ENCODE peak calls at places on chromosomes 16 and 17, in eight cellular contexts. O is activated CD4-positive, CD25-positive, alpha-beta regulatory T cell; J is progenitor cell of endocrine pancreas; H is AG04450; U is HFF-Myc; S is NCI-H2081; T is effector memory CD4-positive, alpha-beta T cell; E is NCI-H1436. W is an unnamed sample.

GRCh38 chr16:1105888-1106620 is 10.0 kb upstream of the C1QTNF8 start:
- DNase-seq in O (no peak), J (peak; percentile 81), H (peak; percentile 10), U (no peak), S (peak; percentile 45), T (no peak), E (peak; percentile 57), W (peak; percentile 15)

GRCh38 chr16:57694556-57695377 is at the start of gene DRC7:
- DNase-seq in O (no peak), J (peak; percentile 37), H (no peak), U (no peak), S (peak; percentile 47), T (no peak), E (peak; percentile 43), W (peak; percentile 39)

GRCh38 chr17:979211-979538 is 401 bp downstream of the NXN start:
- DNase-seq in O (no peak), J (no peak), H (no peak), U (no peak), S (no peak), T (no peak), E (no peak), W (no peak)

GRCh38 chr17:81388612-81389367 is 6.5 kb upstream of the BAHCC1 start:
- DNase-seq in O (no peak), J (no peak), H (no peak), U (no peak), S (no peak), T (no peak), E (no peak), W (no peak)

GRCh38 chr17:83091257-83092141 is 12.1 kb downstream of the METRNL start:
- DNase-seq in O (no peak), J (no peak), H (no peak), U (no peak), S (no peak), T (no peak), E (no peak), W (no peak)

GRCh38 chr16:35516971-35517370 is 2057.6 kb downstream of the TP53TG3F start:
- DNase-seq in O (no peak), J (no peak), H (no peak), U (no peak), S (no peak), T (no peak), E (no peak), W (no peak)

GRCh38 chr16:67651847-67652246 is 6.9 kb downstream of the CARMIL2 start:
- DNase-seq in O (no peak), J (no peak), H (no peak), U (no peak), S (no peak), T (no peak), E (no peak), W (no peak)

GRCh38 chr16:66304961-66305360 is 61.5 kb upstream of the CDH5 start:
- DNase-seq in O (no peak), J (no peak), H (no peak), U (no peak), S (no peak), T (no peak), E (no peak), W (no peak)

GRCh38 chr17:72171703-72172670 is 51.2 kb downstream of the SOX9 start:
- DNase-seq in O (no peak), J (no peak), H (no peak), U (no peak), S (no peak), T (no peak), E (no peak), W (no peak)

GRCh38 chr17:67696853-67697505 is 20.8 kb upstream of the NOL11 start:
- DNase-seq in O (no peak), J (no peak), H (no peak), U (no peak), S (peak; percentile 31), T (no peak), E (peak; percentile 68), W (no peak)

GRCh38 chr17:4548061-4548461 is 7.1 kb downstream of the MYBBP1A start:
- DNase-seq in O (no peak), J (no peak), H (no peak), U (no peak), S (no peak), T (no peak), E (no peak), W (no peak)

GRCh38 chr16:85677383-85677967 is 11.3 kb downstream of the GINS2 start:
- DNase-seq in O (no peak), J (no peak), H (no peak), U (no peak), S (no peak), T (no peak), E (no peak), W (no peak)

GRCh38 chr16:11047057-11047456 is 102.7 kb downstream of the CLEC16A start:
- DNase-seq in O (no peak), J (no peak), H (peak; percentile 72), U (peak; percentile 91), S (peak; percentile 39), T (no peak), E (no peak), W (no peak)

GRCh38 chr16:64459402-64459801 is 662.5 kb downstream of the CDH11 start:
- DNase-seq in O (no peak), J (no peak), H (no peak), U (no peak), S (no peak), T (no peak), E (no peak), W (no peak)

GRCh38 chr17:1908699-1909309 is 79.0 kb downstream of the RPA1 start:
- DNase-seq in O (no peak), J (peak; percentile 46), H (peak; percentile 48), U (peak; percentile 32), S (peak; percentile 61), T (no peak), E (peak; percentile 66), W (peak; percentile 20)

GRCh38 chr17:30344283-30345088 is 10.6 kb upstream of the TMIGD1 start:
- DNase-seq in O (no peak), J (peak; percentile 19), H (no peak), U (no peak), S (peak; percentile 70), T (no peak), E (no peak), W (peak; percentile 84)

GRCh38 chr16:69417537-69418199 is 6.8 kb upstream of the CYB5B start:
- DNase-seq in O (no peak), J (no peak), H (no peak), U (no peak), S (no peak), T (no peak), E (no peak), W (no peak)

GRCh38 chr17:45312477-45313418 is 4.1 kb downstream of the MAP3K14 start:
- DNase-seq in O (no peak), J (no peak), H (no peak), U (no peak), S (no peak), T (no peak), E (no peak), W (no peak)

GRCh38 chr16:52549011-52549692 is 2.2 kb upstream of the TOX3 start:
- DNase-seq in O (no peak), J (no peak), H (no peak), U (no peak), S (no peak), T (no peak), E (no peak), W (peak; percentile 39)

GRCh38 chr16:52912565-52913173 is 140.0 kb downstream of the CHD9NB start:
- DNase-seq in O (no peak), J (peak; percentile 61), H (peak; percentile 6), U (peak; percentile 22), S (peak; percentile 66), T (peak; percentile 2), E (peak; percentile 63), W (peak; percentile 45)

GRCh38 chr16:80084614-80085013 is 456.2 kb upstream of the DYNLRB2 start:
- DNase-seq in O (no peak), J (no peak), H (no peak), U (no peak), S (no peak), T (no peak), E (peak; percentile 57), W (peak; percentile 31)

GRCh38 chr16:50740747-50741146 is 1.1 kb upstream of the CYLD start:
- DNase-seq in O (no peak), J (no peak), H (no peak), U (no peak), S (no peak), T (no peak), E (no peak), W (no peak)

GRCh38 chr17:42937712-42938596 is 26.3 kb downstream of the AARSD1 start:
- DNase-seq in O (no peak), J (peak; percentile 30), H (no peak), U (peak; percentile 40), S (peak; percentile 68), T (no peak), E (peak; percentile 75), W (no peak)

GRCh38 chr16:19700319-19700781 is 17.7 kb downstream of the KNOP1 start:
- DNase-seq in O (no peak), J (no peak), H (no peak), U (no peak), S (peak; percentile 27), T (no peak), E (no peak), W (no peak)

GRCh38 chr16:58454856-58455255 is 45.1 kb upstream of the NDRG4 start:
- DNase-seq in O (no peak), J (no peak), H (no peak), U (no peak), S (no peak), T (no peak), E (no peak), W (no peak)

GRCh38 chr17:1264196-1264595 is 6.0 kb upstream of the BHLHA9 start:
- DNase-seq in O (no peak), J (no peak), H (no peak), U (no peak), S (no peak), T (no peak), E (no peak), W (no peak)

GRCh38 chr17:50051082-50051576 is 4.8 kb upstream of the ITGA3 start:
- DNase-seq in O (no peak), J (no peak), H (no peak), U (peak; percentile 82), S (no peak), T (no peak), E (no peak), W (no peak)

W was measured in NCI-H510A.